ENCODE peak calls at places on chromosomes 6 and 20, in nine cellular contexts. G, H, B, C, Z, P, R, Q and F are unnamed samples.

GRCh38 chr6:113774122-113774835 is 82.9 kb upstream of the MARCKS start:
- DNase-seq in G (no peak), H (peak), B (peak), C (no peak), Z (no peak), P (peak), R (no peak), Q (no peak), F (no peak)

GRCh38 chr20:63943007-63943807 is 13.0 kb downstream of the UCKL1 start:
- DNase-seq in G (no peak), H (no peak), B (no peak), C (no peak), Z (no peak), P (no peak), R (no peak), Q (no peak), F (no peak)

GRCh38 chr20:64102647-64103354 is 4.6 kb downstream of the NPBWR2 start:
- DNase-seq in G (no peak), H (no peak), B (no peak), C (no peak), Z (no peak), P (no peak), R (no peak), Q (no peak), F (no peak)

GRCh38 chr6:1787894-1788293 is 178.2 kb downstream of the FOXC1 start:
- DNase-seq in G (no peak), H (peak), B (peak), C (no peak), Z (no peak), P (peak), R (no peak), Q (no peak), F (no peak)

GRCh38 chr6:5093231-5094015 is 8.3 kb downstream of the PPP1R3G start:
- DNase-seq in G (no peak), H (no peak), B (no peak), C (peak), Z (no peak), P (peak), R (no peak), Q (no peak), F (no peak)

GRCh38 chr6:169902070-169902469 is 150.6 kb downstream of the ERMARD start:
- DNase-seq in G (no peak), H (no peak), B (no peak), C (no peak), Z (no peak), P (no peak), R (no peak), Q (no peak), F (no peak)

GRCh38 chr6:162856885-162857284 is 129.1 kb downstream of the PACRG start:
- DNase-seq in G (no peak), H (peak), B (peak), C (peak), Z (peak), P (peak), R (no peak), Q (no peak), F (no peak)

GRCh38 chr20:44695295-44696230 is 19.6 kb upstream of the CCN5 start:
- DNase-seq in G (no peak), H (peak), B (peak), C (no peak), Z (no peak), P (no peak), R (no peak), Q (no peak), F (no peak)

GRCh38 chr20:59159091-59159821 is 4.4 kb upstream of the ZNF831 start:
- DNase-seq in G (peak), H (no peak), B (no peak), C (no peak), Z (no peak), P (no peak), R (no peak), Q (peak), F (no peak)

GRCh38 chr20:3786665-3787639 is at the start of gene CENPB:
- DNase-seq in G (peak), H (peak), B (peak), C (peak), Z (peak), P (peak), R (peak), Q (peak), F (peak)

GRCh38 chr20:33657704-33658095 is 4.4 kb upstream of the C20orf144 start:
- DNase-seq in G (no peak), H (no peak), B (no peak), C (no peak), Z (no peak), P (no peak), R (no peak), Q (no peak), F (no peak)

GRCh38 chr20:63972312-63973159 is 2.8 kb upstream of the ZNF512B start:
- DNase-seq in G (no peak), H (no peak), B (no peak), C (no peak), Z (no peak), P (no peak), R (no peak), Q (no peak), F (peak)

GRCh38 chr6:129774697-129775447 is 64.9 kb upstream of the ARHGAP18 start:
- DNase-seq in G (peak), H (peak), B (peak), C (peak), Z (peak), P (peak), R (peak), Q (peak), F (no peak)

GRCh38 chr6:42197574-42198362 is 3.0 kb upstream of the GUCA1B start:
- DNase-seq in G (no peak), H (peak), B (peak), C (no peak), Z (no peak), P (peak), R (peak), Q (no peak), F (no peak)